ENCODE peak calls at places on chromosomes 2 and 18, in five cellular contexts. T is HFF-Myc, U is fibroblast of the aortic adventitia, Z is PC-9, B is HL-60. D is an unnamed sample.

GRCh38 chr2:162300271-162300670 is 18.2 kb downstream of the IFIH1 start:
- DNase-seq in T (no peak), U (no peak), Z (no peak), B (no peak), D (no peak)

GRCh38 chr2:241003369-241003768 is 5.0 kb downstream of the SNED1 start:
- DNase-seq in T (no peak), U (no peak), Z (no peak), B (no peak), D (no peak)

GRCh38 chr2:217338306-217338916 is 478.5 kb upstream of the TNP1 start:
- DNase-seq in T (peak), U (peak), Z (peak), B (no peak), D (no peak)

GRCh38 chr2:102187191-102188150 is 648 bp downstream of the IL1RL2 start:
- DNase-seq in T (no peak), U (peak), Z (no peak), B (peak), D (peak)

GRCh38 chr2:238999290-238999741 is 151.4 kb downstream of the TWIST2 start:
- DNase-seq in T (no peak), U (no peak), Z (no peak), B (no peak), D (no peak)

GRCh38 chr2:159925975-159926374 is 128.0 kb upstream of the CD302 start:
- DNase-seq in T (no peak), U (no peak), Z (no peak), B (no peak), D (no peak)

GRCh38 chr2:226631671-226632070 is 167.9 kb downstream of the IRS1 start:
- DNase-seq in T (no peak), U (peak), Z (no peak), B (no peak), D (no peak)

GRCh38 chr2:62042944-62043343 is 137.5 kb downstream of the COMMD1 start:
- DNase-seq in T (no peak), U (peak), Z (peak), B (no peak), D (no peak)

GRCh38 chr2:80050246-80050645 is 254.3 kb downstream of the LRRTM1 start:
- DNase-seq in T (peak), U (no peak), Z (no peak), B (no peak), D (no peak)

GRCh38 chr2:86042256-86043168 is 63.2 kb downstream of the POLR1A start:
- DNase-seq in T (no peak), U (no peak), Z (no peak), B (no peak), D (no peak)

GRCh38 chr2:213187386-213187785 is 36.0 kb upstream of the IKZF2 start:
- DNase-seq in T (no peak), U (peak), Z (no peak), B (no peak), D (no peak)

GRCh38 chr2:120218181-120218580 is 5.0 kb downstream of the TMEM185B start:
- DNase-seq in T (no peak), U (no peak), Z (no peak), B (no peak), D (no peak)

GRCh38 chr2:38035968-38036367 is 40.0 kb downstream of the CYP1B1 start:
- DNase-seq in T (no peak), U (no peak), Z (no peak), B (no peak), D (no peak)

GRCh38 chr2:45388541-45389100 is 222.4 kb downstream of the SRBD1 start:
- DNase-seq in T (no peak), U (no peak), Z (no peak), B (no peak), D (no peak)

GRCh38 chr2:106970471-106971261 is 84.7 kb upstream of the ST6GAL2 start:
- DNase-seq in T (no peak), U (peak), Z (no peak), B (no peak), D (no peak)

GRCh38 chr2:45681675-45682074 is 30.2 kb downstream of the PRKCE start:
- DNase-seq in T (peak), U (peak), Z (peak), B (no peak), D (no peak)

GRCh38 chr2:202376460-202377307 is 557 bp downstream of the BMPR2 start:
- DNase-seq in T (peak), U (peak), Z (peak), B (peak), D (peak)

GRCh38 chr2:108575132-108575966 is 41.1 kb downstream of the LIMS1 start:
- DNase-seq in T (no peak), U (peak), Z (no peak), B (no peak), D (no peak)

GRCh38 chr2:161136696-161137324 is 23.4 kb upstream of the TANK start:
- DNase-seq in T (no peak), U (peak), Z (no peak), B (peak), D (no peak)

GRCh38 chr2:31384351-31384750 is 30.2 kb downstream of the XDH start:
- DNase-seq in T (peak), U (peak), Z (peak), B (no peak), D (no peak)

GRCh38 chr2:201923436-201923975 is 110.1 kb upstream of the FZD7 start:
- DNase-seq in T (no peak), U (no peak), Z (no peak), B (no peak), D (no peak)

GRCh38 chr2:16246281-16246850 is 306.0 kb downstream of the MYCN start:
- DNase-seq in T (no peak), U (no peak), Z (no peak), B (no peak), D (no peak)

GRCh38 chr2:217934321-217935131 is 68.3 kb downstream of the TNS1 start:
- DNase-seq in T (peak), U (peak), Z (no peak), B (peak), D (no peak)

GRCh38 chr2:232892221-232892620 is 22.2 kb downstream of the SNORC start:
- DNase-seq in T (no peak), U (no peak), Z (no peak), B (no peak), D (no peak)

GRCh38 chr2:33373986-33374385 is 102.5 kb upstream of the RASGRP3 start:
- DNase-seq in T (no peak), U (peak), Z (no peak), B (no peak), D (no peak)

GRCh38 chr2:241095594-241096290 is 6.3 kb downstream of the MTERF4 start:
- DNase-seq in T (no peak), U (no peak), Z (no peak), B (no peak), D (no peak)

GRCh38 chr2:23243258-23243657 is 141.7 kb upstream of the KLHL29 start:
- DNase-seq in T (no peak), U (no peak), Z (no peak), B (no peak), D (no peak)

GRCh38 chr18:24683965-24684364 is 223.5 kb downstream of the HRH4 start:
- DNase-seq in T (no peak), U (no peak), Z (no peak), B (no peak), D (no peak)

GRCh38 chr2:240303896-240304745 is 131.3 kb upstream of the GPC1 start:
- DNase-seq in T (no peak), U (no peak), Z (no peak), B (no peak), D (no peak)

GRCh38 chr2:96730212-96730611 is 9.7 kb downstream of the LMAN2L start:
- DNase-seq in T (no peak), U (peak), Z (no peak), B (no peak), D (no peak)

GRCh38 chr2:8566788-8567468 is 114.9 kb upstream of the ID2 start:
- DNase-seq in T (no peak), U (no peak), Z (no peak), B (no peak), D (no peak)

DNA sequence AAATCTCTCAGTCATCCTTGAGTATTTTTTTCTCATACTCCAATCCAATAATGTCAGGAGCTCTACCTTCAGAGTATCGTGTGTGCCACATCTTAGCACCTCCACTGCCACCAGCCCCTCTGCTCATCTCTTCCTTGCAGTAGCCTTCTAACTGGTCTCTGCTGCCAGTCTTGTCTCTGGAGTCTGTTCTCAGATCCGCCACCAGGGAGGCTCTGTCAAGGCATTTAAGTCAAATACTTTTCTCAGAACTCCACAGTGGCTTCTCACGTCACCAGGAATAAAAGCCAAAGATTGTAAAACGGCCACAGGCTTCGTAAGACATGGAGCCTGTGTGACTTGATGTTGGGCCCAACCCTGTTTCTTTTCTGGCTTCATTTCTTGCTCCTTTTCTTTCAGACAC is 7.1 kb downstream of the UNC50 start:
- DNase-seq in T (no peak), U (no peak), Z (no peak), B (peak), D (no peak)
- TF ChIP-seq CTCF in T (no peak), U (no peak), Z (no peak), B (no peak), D (peak)

GRCh38 chr2:53422979-53423378 is 344.6 kb upstream of the CHAC2 start:
- DNase-seq in T (no peak), U (peak), Z (no peak), B (peak), D (peak)
- TF ChIP-seq CTCF in T (peak), U (peak), Z (no peak), B (peak), D (peak)

DNA sequence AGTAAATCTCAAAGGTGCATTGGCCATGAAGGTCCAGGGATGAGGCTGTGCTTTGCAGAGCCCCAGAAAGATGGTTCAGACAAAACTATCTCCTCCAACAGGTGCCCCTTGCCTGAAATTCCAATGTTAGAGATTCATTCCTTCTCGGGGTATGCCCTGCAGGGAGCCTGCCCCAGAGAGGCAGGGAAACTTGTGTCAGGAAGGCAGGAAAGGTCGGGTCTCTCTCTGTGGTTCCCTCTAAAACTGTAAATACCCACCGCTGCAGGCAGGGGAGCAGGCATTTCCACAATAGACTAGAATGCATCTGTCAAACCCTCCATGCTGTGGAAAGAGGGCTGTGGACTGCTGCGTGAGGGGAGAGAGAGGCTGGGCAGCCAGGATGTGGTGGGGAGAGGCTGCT is 207.8 kb upstream of the SMAD2 start:
- DNase-seq in T (no peak), U (no peak), Z (no peak), B (no peak), D (no peak)
- TF ChIP-seq CTCF in T (no peak), U (no peak), Z (no peak), B (no peak), D (peak)

DNA sequence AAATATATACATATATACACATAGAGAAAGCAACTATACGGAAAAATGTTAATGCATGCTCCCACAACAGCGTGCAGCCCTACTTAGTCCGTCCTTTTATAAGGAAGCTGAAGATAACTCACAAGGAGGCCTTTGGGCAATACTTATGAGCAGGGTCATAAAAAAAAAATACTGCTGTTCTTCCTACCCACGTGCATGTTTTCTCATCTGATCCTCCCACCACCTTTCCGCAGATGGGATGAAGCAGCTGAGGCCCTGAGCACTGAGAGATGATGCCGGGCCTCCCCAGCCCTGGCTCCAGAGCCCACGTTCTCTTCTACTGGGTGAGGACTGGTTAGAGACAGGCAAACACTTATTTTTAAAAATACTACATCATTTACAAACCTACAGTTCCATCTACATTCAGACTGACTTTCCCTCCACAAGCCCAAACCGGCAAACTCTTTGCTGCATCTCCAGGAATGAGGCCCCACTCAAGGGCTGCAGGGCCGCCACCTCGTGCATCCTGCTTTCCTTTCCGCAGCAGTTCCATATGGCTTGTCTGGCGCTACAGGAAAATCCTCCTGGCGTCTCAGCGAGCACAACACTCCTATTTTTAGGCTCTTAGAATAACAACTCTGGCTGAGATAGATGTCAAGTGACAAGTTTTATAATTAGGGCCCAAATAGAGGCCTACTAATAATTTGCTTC is 41.6 kb downstream of the TBC1D8 start:
- DNase-seq in T (no peak), U (no peak), Z (no peak), B (no peak), D (no peak)
- TF ChIP-seq CTCF in T (no peak), U (no peak), Z (no peak), B (no peak), D (no peak)

D was measured in neural crest cell.